ENCODE peak calls at places on chromosome 9, in five cellular contexts. A, T, H, K and C are unnamed samples.

GRCh38 chr9:89309166-89309565 is 1.8 kb upstream of the CKS2 start:
- DNase-seq in H (no peak), K (no peak), A (no peak), T (no peak), C (no peak)

GRCh38 chr9:94868462-94868861 is 142.0 kb downstream of the AOPEP start:
- DNase-seq in K (no peak), T (no peak), A (no peak), H (no peak), C (no peak)

GRCh38 chr9:69873401-69873950 is 52.9 kb downstream of the CFAP95 start:
- DNase-seq in A (no peak), H (no peak), T (no peak), K (no peak), C (no peak)

GRCh38 chr9:132288371-132288770 is 66.4 kb downstream of the SETX start:
- DNase-seq in T (no peak), K (no peak), H (no peak), A (no peak), C (no peak)

GRCh38 chr9:115373000-115373709 is 255.2 kb upstream of the TNC start:
- DNase-seq in H (no peak), T (no peak), A (no peak), K (peak; percentile 96), C (no peak)

GRCh38 chr9:89437772-89438171 is 60.1 kb downstream of the SEMA4D start:
- DNase-seq in H (no peak), A (no peak), T (no peak), K (no peak), C (no peak)

GRCh38 chr9:86685556-86685955 is 261.8 kb downstream of the GAS1 start:
- DNase-seq in H (no peak), A (no peak), T (no peak), K (no peak), C (no peak)

GRCh38 chr9:136977223-136978072 is at the start of gene PTGDS:
- DNase-seq in H (no peak), T (no peak), A (peak; percentile 40), K (no peak), C (no peak)

GRCh38 chr9:8858250-8859161 is 1058.9 kb upstream of the DMAC1 start:
- DNase-seq in T (no peak), A (peak; percentile 60), H (no peak), K (no peak), C (no peak)

GRCh38 chr9:36779582-36779981 is 206.9 kb downstream of the MELK start:
- DNase-seq in K (no peak), A (no peak), T (no peak), H (no peak), C (no peak)

GRCh38 chr9:13279284-13280162 is at the start of gene MPDZ:
- DNase-seq in T (peak; percentile 81), A (peak; percentile 76), K (no peak), H (peak; percentile 85), C (peak; percentile 57)

GRCh38 chr9:127136880-127137639 is 14.6 kb upstream of the ANGPTL2 start:
- DNase-seq in K (no peak), H (no peak), T (no peak), A (no peak), C (no peak)

GRCh38 chr9:94212091-94212490 is 47.0 kb upstream of the ZNF169 start:
- DNase-seq in A (no peak), H (no peak), K (no peak), T (no peak), C (no peak)

GRCh38 chr9:80957806-80958205 is 731.5 kb downstream of the TLE1 start:
- DNase-seq in A (no peak), T (no peak), K (no peak), H (no peak), C (no peak)

GRCh38 chr9:2838356-2838983 is 5.4 kb downstream of the PUM3 start:
- DNase-seq in K (no peak), T (peak; percentile 55), H (no peak), A (no peak), C (no peak)

GRCh38 chr9:88173378-88173999 is 35.2 kb upstream of the SPATA31C2 start:
- DNase-seq in H (no peak), T (peak; percentile 74), K (peak; percentile 81), A (peak; percentile 93), C (no peak)

GRCh38 chr9:132460240-132460639 is 50.2 kb downstream of the CFAP77 start:
- DNase-seq in A (no peak), H (no peak), T (no peak), K (no peak), C (no peak)

GRCh38 chr9:108149346-108149745 is 659.8 kb upstream of the KLF4 start:
- DNase-seq in H (no peak), K (no peak), T (peak; percentile 32), A (no peak), C (no peak)

GRCh38 chr9:113148377-113148715 is 2.5 kb upstream of the SLC31A2 start:
- DNase-seq in H (no peak), T (no peak), K (no peak), A (no peak), C (no peak)

GRCh38 chr9:118533101-118533500 is 828.9 kb downstream of the TLR4 start:
- DNase-seq in T (peak; percentile 57), A (no peak), H (no peak), K (no peak), C (no peak)

GRCh38 chr9:4669890-4670289 is 3.6 kb upstream of the SPATA6L start:
- DNase-seq in K (no peak), T (no peak), A (no peak), H (no peak), C (no peak)

GRCh38 chr9:137064027-137064879 is 6.1 kb downstream of the SAPCD2 start:
- DNase-seq in A (peak; percentile 82), K (no peak), T (peak; percentile 31), H (peak; percentile 81), C (no peak)

GRCh38 chr9:113582698-113583200 is 119.2 kb downstream of the RGS3 start:
- DNase-seq in A (no peak), K (no peak), T (no peak), H (no peak), C (no peak)

GRCh38 chr9:38017149-38017884 is 51.7 kb downstream of the SHB start:
- DNase-seq in T (no peak), K (no peak), A (peak; percentile 97), H (no peak), C (peak; percentile 83)

GRCh38 chr9:16915126-16915831 is 44.8 kb upstream of the BNC2 start:
- DNase-seq in T (no peak), H (no peak), K (no peak), A (no peak), C (no peak)

GRCh38 chr9:118473527-118473926 is 769.3 kb downstream of the TLR4 start:
- DNase-seq in H (no peak), T (no peak), K (no peak), A (peak; percentile 63), C (peak; percentile 20)

GRCh38 chr9:35798658-35799366 is 7.4 kb downstream of the NPR2 start:
- DNase-seq in K (no peak), H (no peak), A (no peak), T (peak; percentile 78), C (no peak)

GRCh38 chr9:126419475-126419874 is 92.8 kb downstream of the MVB12B start:
- DNase-seq in A (no peak), K (no peak), T (no peak), H (no peak), C (no peak)

GRCh38 chr9:111759762-111760639 is 34.7 kb downstream of the SHOC1 start:
- DNase-seq in T (peak; percentile 95), A (peak; percentile 75), K (peak; percentile 76), H (no peak), C (no peak)

GRCh38 chr9:98778251-98778650 is 18.1 kb downstream of the ANKS6 start:
- DNase-seq in K (no peak), A (no peak), H (no peak), T (peak; percentile 10), C (no peak)

GRCh38 chr9:108953983-108954574 is 19.9 kb downstream of the ABITRAM start:
- DNase-seq in T (peak; percentile 78), K (peak; percentile 37), A (peak; percentile 58), H (no peak), C (no peak)

GRCh38 chr9:36258989-36259315 is 704 bp upstream of the GNE start:
- DNase-seq in T (no peak), A (no peak), K (no peak), H (peak; percentile 67), C (no peak)

GRCh38 chr9:136624184-136624951 is 38.3 kb upstream of the EGFL7 start:
- DNase-seq in A (no peak), T (no peak), K (no peak), H (no peak), C (no peak)

GRCh38 chr9:109967651-109968331 is 187.8 kb downstream of the PALM2AKAP2 start:
- DNase-seq in H (no peak), A (no peak), T (no peak), K (no peak), C (no peak)
- TF ChIP-seq POLR2AphosphoS5 in H (no peak), A (no peak), T (no peak), K (no peak), C (no peak)

GRCh38 chr9:33153001-33153400 is 14.1 kb downstream of the B4GALT1 start:
- DNase-seq in H (no peak), K (no peak), T (no peak), A (no peak), C (no peak)

GRCh38 chr9:33151601-33152000 is 15.5 kb downstream of the B4GALT1 start:
- DNase-seq in K (no peak), T (no peak), H (no peak), A (no peak), C (no peak)

GRCh38 chr9:33155393-33155792 is 11.7 kb downstream of the B4GALT1 start:
- DNase-seq in K (no peak), A (no peak), T (no peak), H (peak; percentile 37), C (no peak)

GRCh38 chr9:33154368-33154767 is 12.8 kb downstream of the B4GALT1 start:
- DNase-seq in K (no peak), H (no peak), A (no peak), T (no peak), C (no peak)

DNA sequence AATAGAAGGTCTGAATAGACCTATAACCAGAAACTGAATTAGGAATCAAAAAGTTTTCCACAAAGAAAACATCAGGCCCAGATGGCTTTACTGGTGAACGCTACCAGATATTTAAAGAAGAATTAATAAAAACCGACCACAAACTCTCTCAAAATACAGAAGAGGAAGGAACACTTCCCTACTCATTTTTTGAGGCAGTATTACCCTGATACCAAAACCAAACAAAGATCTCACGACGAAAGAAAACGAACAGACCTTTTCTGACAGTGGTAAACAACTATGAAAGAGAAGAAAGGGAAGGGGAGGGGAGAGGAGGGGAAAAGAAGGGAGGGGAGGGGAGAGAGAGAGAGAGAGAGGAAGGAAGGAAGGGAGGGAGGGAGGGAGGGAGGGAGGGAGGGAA is 13.5 kb downstream of the B4GALT1 start:
- DNase-seq in A (no peak), K (no peak), T (no peak), H (no peak), C (no peak)
- H3K4me3 ChIP-seq in A (no peak overlapping the region), K (no peak overlapping the region), T (no peak overlapping the region), H (no peak overlapping the region), C (no peak overlapping the region)

GRCh38 chr9:134386951-134387831 is 60.9 kb downstream of the RXRA start:
- DNase-seq in K (no peak), A (no peak), H (peak; percentile 95), T (no peak), C (peak; percentile 89)
- TF ChIP-seq POLR2AphosphoS5 in K (no peak), A (no peak), H (peak; percentile 89), T (no peak), C (peak; percentile 15)

DNA sequence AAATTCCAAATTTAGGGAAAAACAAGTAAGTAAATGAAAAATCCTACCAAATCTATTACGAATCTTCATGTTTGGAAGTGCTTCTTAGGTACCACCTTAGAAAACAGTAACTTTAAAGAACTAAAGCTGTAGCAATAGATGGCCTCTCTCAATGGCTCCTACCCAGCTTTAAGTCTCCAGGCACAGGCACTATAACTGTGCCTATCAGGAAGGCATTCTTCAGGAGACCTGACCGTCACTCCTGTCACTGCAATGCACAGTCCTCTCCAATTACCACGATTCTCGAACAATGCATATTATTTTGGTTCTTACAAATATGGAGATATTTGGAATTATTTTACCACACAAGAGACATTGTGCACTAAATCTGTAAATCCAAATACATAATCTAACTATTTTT is 12.9 kb downstream of the NFIB start:
- DNase-seq in T (no peak), H (no peak), K (no peak), A (no peak), C (no peak)
- H3K4me3 ChIP-seq in T (no peak overlapping the region), H (no peak overlapping the region), K (no peak overlapping the region), A (no peak overlapping the region), C (no peak overlapping the region)